ENCODE peak calls at places on chromosomes 12 and 14, in four cellular contexts. M is HepG2, L is GM12878, O is K562. B is an unnamed sample.

GRCh38 chr14:64191756-64192155 is 102.4 kb downstream of the ESR2 start:
- DNase-seq in M (no peak), L (no peak), O (no peak), B (no peak)

GRCh38 chr12:50725011-50725899 is 38.6 kb upstream of the ATF1 start:
- DNase-seq in M (no peak), L (no peak), O (no peak), B (no peak)

GRCh38 chr12:128914908-128915563 is 61.8 kb downstream of the GLT1D1 start:
- DNase-seq in M (no peak), L (peak; percentile 88), O (no peak), B (no peak)

GRCh38 chr12:29744365-29744764 is 39.4 kb downstream of the TMTC1 start:
- DNase-seq in M (no peak), L (no peak), O (no peak), B (no peak)

GRCh38 chr12:108881953-108882352 is 2.1 kb downstream of the DAO start:
- DNase-seq in M (no peak), L (no peak), O (no peak), B (no peak)

GRCh38 chr12:57456145-57456700 is 1.1 kb downstream of the INHBE start:
- DNase-seq in M (peak; percentile 77), L (no peak), O (peak; percentile 47), B (no peak)

GRCh38 chr12:83848702-83849101 is 1063.9 kb downstream of the SLC6A15 start:
- DNase-seq in M (no peak), L (no peak), O (no peak), B (no peak)

GRCh38 chr14:61662437-61663311 is 32.6 kb upstream of the HIF1A start:
- DNase-seq in M (peak; percentile 59), L (peak; percentile 100), O (peak; percentile 18), B (peak; percentile 19)

GRCh38 chr14:23528555-23528954 is 23.0 kb downstream of the ZFHX2 start:
- DNase-seq in M (no peak), L (no peak), O (no peak), B (peak; percentile 59)

GRCh38 chr12:131950182-131950913 is 606 bp downstream of the EP400 start:
- DNase-seq in M (no peak), L (no peak), O (peak; percentile 76), B (peak; percentile 79)

GRCh38 chr12:114673169-114673833 is 10.7 kb downstream of the TBX3 start:
- DNase-seq in M (no peak), L (no peak), O (no peak), B (peak; percentile 78)

GRCh38 chr14:95389471-95390011 is 69.8 kb upstream of the CLMN start:
- DNase-seq in M (no peak), L (no peak), O (no peak), B (no peak)

GRCh38 chr12:125633686-125634085 is 568.5 kb downstream of the AACS start:
- DNase-seq in M (no peak), L (no peak), O (no peak), B (no peak)

GRCh38 chr12:12724421-12725085 is 7.4 kb downstream of the CDKN1B start:
- DNase-seq in M (no peak), L (no peak), O (peak; percentile 37), B (peak; percentile 72)

GRCh38 chr12:69896653-69897381 is 71.8 kb downstream of the MYRFL start:
- DNase-seq in M (no peak), L (no peak), O (no peak), B (no peak)

GRCh38 chr12:40107803-40108620 is 2.1 kb upstream of the SLC2A13 start:
- DNase-seq in M (no peak), L (no peak), O (no peak), B (no peak)

GRCh38 chr12:47082963-47083621 is 3.3 kb upstream of the AMIGO2 start:
- DNase-seq in M (no peak), L (no peak), O (no peak), B (no peak)

GRCh38 chr14:85917631-85918030 is 387.7 kb downstream of the FLRT2 start:
- DNase-seq in M (no peak), L (no peak), O (no peak), B (no peak)

GRCh38 chr12:25271486-25272098 is 20.9 kb upstream of the KRAS start:
- DNase-seq in M (no peak), L (no peak), O (no peak), B (no peak)

GRCh38 chr14:73829526-73830431 is 21.9 kb upstream of the PTGR2 start:
- DNase-seq in M (peak; percentile 45), L (peak; percentile 49), O (peak; percentile 27), B (no peak)

GRCh38 chr14:101808020-101808641 is 46.6 kb downstream of the PPP2R5C start:
- DNase-seq in M (peak; percentile 24), L (no peak), O (peak; percentile 55), B (peak; percentile 60)

GRCh38 chr14:101595887-101596721 is 34.8 kb downstream of the DIO3 start:
- DNase-seq in M (no peak), L (no peak), O (no peak), B (no peak)

GRCh38 chr12:109963743-109964429 is 32.3 kb downstream of the GIT2 start:
- DNase-seq in M (no peak), L (no peak), O (no peak), B (no peak)

GRCh38 chr12:51683763-51684357 is 92.8 kb downstream of the SCN8A start:
- DNase-seq in M (no peak), L (no peak), O (no peak), B (no peak)

GRCh38 chr14:34356267-34356660 is 105.8 kb downstream of the SPTSSA start:
- DNase-seq in M (no peak), L (no peak), O (no peak), B (no peak)

GRCh38 chr12:26690601-26691000 is 142.4 kb downstream of the ITPR2 start:
- DNase-seq in M (no peak), L (no peak), O (no peak), B (no peak)

GRCh38 chr12:43336962-43337555 is 214.9 kb downstream of the ADAMTS20 start:
- DNase-seq in M (no peak), L (no peak), O (no peak), B (peak; percentile 21)

GRCh38 chr12:79121486-79121885 is 256.9 kb downstream of the SYT1 start:
- DNase-seq in M (no peak), L (no peak), O (no peak), B (peak; percentile 19)
- TF ChIP-seq YY1 in M (no peak), L (no peak), O (no peak), B (no peak)

DNA sequence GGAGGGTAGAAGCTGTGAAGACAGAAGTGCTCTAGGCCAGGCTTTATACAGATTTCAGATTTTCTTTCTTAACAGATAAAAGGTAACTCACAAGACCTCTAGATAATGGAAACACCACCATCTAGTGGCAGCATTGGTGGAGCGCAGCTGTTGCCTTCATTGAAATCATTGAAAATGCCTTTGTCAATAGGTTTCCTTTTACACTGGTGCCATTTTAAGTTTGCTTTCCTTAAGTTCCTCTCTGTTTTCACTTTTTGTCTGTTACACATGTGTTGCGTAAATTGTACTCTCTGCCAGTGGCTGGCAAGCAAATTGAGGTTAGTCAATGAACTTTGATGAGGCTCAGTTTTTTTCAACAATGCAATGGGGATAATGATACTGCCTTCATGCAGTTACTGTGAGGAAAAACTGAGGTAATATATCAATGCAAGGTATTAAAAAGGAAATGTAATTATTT is 31.1 kb downstream of the ALDH1L2 start:
- DNase-seq in M (peak; percentile 66), L (peak; percentile 79), O (peak; percentile 48), B (peak; percentile 55)
- TF ChIP-seq MXI1 in M (no peak), L (no peak), O (no peak), B (no peak)

GRCh38 chr14:55272922-55273321 is 1.7 kb downstream of the FBXO34 start:
- DNase-seq in M (no peak), L (no peak), O (no peak), B (no peak)
- TF ChIP-seq YY1 in M (no peak), L (no peak), O (no peak), B (no peak)

GRCh38 chr14:90454041-90455000 is 57.5 kb downstream of the CALM1 start:
- DNase-seq in M (peak; percentile 33), L (no peak), O (peak; percentile 97), B (peak; percentile 95)
- TF ChIP-seq MXI1 in M (no peak), L (no peak), O (no peak), B (peak; percentile 33)

DNA sequence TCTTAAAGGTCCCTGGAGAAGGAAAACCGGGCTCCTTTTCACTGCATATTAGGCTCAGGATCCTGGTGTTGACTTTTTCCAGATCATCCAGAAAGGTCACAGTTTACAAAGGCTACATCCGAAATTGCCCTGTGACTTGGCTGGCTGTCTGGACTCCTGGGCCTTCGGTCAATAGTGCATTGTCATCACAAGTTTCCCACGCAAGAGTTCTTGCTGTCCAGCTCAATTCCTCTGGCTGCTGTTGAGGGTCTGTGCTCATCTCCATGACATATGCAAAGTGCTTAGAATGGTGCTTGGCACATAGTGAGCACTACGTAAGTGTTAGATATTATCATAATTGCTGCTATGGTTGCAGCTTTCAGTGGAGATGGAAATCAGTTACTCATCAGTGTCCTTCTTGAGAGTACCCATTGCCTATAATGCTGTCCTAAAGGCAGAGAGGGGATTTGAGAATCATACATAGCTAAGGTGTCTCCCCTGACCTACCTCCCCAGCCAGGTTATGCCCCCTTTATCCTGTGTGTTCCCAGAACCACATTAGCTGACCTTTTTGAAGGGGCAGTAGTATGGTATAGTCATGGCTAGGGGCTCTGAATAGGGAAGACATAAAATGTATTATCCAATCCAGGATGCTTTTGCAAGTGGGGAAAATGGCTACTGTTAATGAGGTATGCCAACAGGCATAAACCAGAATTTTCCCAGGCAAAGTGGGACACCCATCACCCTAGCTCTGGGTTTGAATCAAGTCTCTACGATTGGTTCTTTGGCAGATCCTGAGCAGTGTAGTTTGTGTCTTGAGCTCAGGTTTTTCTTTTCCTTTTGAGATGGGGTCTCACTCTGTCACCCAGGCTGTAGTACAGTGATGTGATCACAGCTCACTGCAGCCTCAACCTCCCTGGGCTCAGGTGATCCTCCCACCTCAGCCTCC is 132.0 kb upstream of the CCND2 start:
- DNase-seq in M (no peak), L (no peak), O (no peak), B (no peak)
- TF ChIP-seq YY1 in M (no peak), L (no peak), O (no peak), B (no peak)

GRCh38 chr14:71620401-71620800 is 311.8 kb upstream of the RGS6 start:
- DNase-seq in M (no peak), L (no peak), O (no peak), B (no peak)
- TF ChIP-seq MXI1 in M (no peak), L (no peak), O (no peak), B (no peak)

B was measured in SK-N-SH.